ENCODE peak calls at places on chromosomes 12 and 14, in nine cellular contexts. One of them, this sample, is unnamed.

GRCh38 chr12:40226652-40227051 is 1.9 kb downstream of the LRRK2 start:
- DNase-seq in neuronal stem cell: no peak
- DNase-seq in upper lobe of left lung: no peak
- DNase-seq in stomach: no peak
- DNase-seq in HL-60: no peak
- DNase-seq in DND-41: no peak
- DNase-seq in effector memory CD4-positive, alpha-beta T cell: no peak
- DNase-seq in thoracic aorta: peak
- DNase-seq in mesendoderm: no peak
- DNase-seq in this sample: no peak

GRCh38 chr12:34402899-34403705 is 380.8 kb downstream of the ALG10 start:
- DNase-seq in upper lobe of left lung: peak
- DNase-seq in effector memory CD4-positive, alpha-beta T cell: no peak
- DNase-seq in thoracic aorta: no peak
- DNase-seq in HL-60: no peak
- DNase-seq in stomach: peak
- DNase-seq in DND-41: no peak
- DNase-seq in neuronal stem cell: no peak
- DNase-seq in mesendoderm: no peak
- DNase-seq in this sample: no peak

GRCh38 chr12:55619352-55620138 is 17.1 kb upstream of the OR10P1 start:
- DNase-seq in DND-41: peak
- DNase-seq in thoracic aorta: no peak
- DNase-seq in mesendoderm: peak
- DNase-seq in HL-60: peak
- DNase-seq in upper lobe of left lung: no peak
- DNase-seq in stomach: no peak
- DNase-seq in effector memory CD4-positive, alpha-beta T cell: no peak
- DNase-seq in neuronal stem cell: peak
- DNase-seq in this sample: peak

GRCh38 chr14:97077253-97077653 is 280.1 kb downstream of the VRK1 start:
- DNase-seq in thoracic aorta: no peak
- DNase-seq in effector memory CD4-positive, alpha-beta T cell: no peak
- DNase-seq in neuronal stem cell: no peak
- DNase-seq in stomach: peak
- DNase-seq in upper lobe of left lung: no peak
- DNase-seq in HL-60: peak
- DNase-seq in DND-41: peak
- DNase-seq in mesendoderm: no peak
- DNase-seq in this sample: no peak

GRCh38 chr12:123757555-123757954 is 4.5 kb upstream of the DNAH10 start:
- DNase-seq in HL-60: no peak
- DNase-seq in mesendoderm: no peak
- DNase-seq in stomach: no peak
- DNase-seq in effector memory CD4-positive, alpha-beta T cell: no peak
- DNase-seq in neuronal stem cell: no peak
- DNase-seq in thoracic aorta: peak
- DNase-seq in upper lobe of left lung: no peak
- DNase-seq in DND-41: no peak
- DNase-seq in this sample: no peak

GRCh38 chr12:17982556-17982955 is 107.4 kb downstream of the RERGL start:
- DNase-seq in upper lobe of left lung: no peak
- DNase-seq in DND-41: no peak
- DNase-seq in HL-60: no peak
- DNase-seq in thoracic aorta: no peak
- DNase-seq in effector memory CD4-positive, alpha-beta T cell: no peak
- DNase-seq in mesendoderm: no peak
- DNase-seq in neuronal stem cell: no peak
- DNase-seq in stomach: no peak
- DNase-seq in this sample: no peak

GRCh38 chr12:43969882-43970281 is 134.0 kb downstream of the TMEM117 start:
- DNase-seq in effector memory CD4-positive, alpha-beta T cell: no peak
- DNase-seq in thoracic aorta: no peak
- DNase-seq in DND-41: no peak
- DNase-seq in stomach: no peak
- DNase-seq in upper lobe of left lung: no peak
- DNase-seq in neuronal stem cell: no peak
- DNase-seq in HL-60: no peak
- DNase-seq in mesendoderm: no peak
- DNase-seq in this sample: no peak

GRCh38 chr14:65631040-65631439 is 218.5 kb downstream of the FUT8 start:
- DNase-seq in neuronal stem cell: no peak
- DNase-seq in mesendoderm: peak
- DNase-seq in DND-41: no peak
- DNase-seq in effector memory CD4-positive, alpha-beta T cell: no peak
- DNase-seq in HL-60: no peak
- DNase-seq in thoracic aorta: no peak
- DNase-seq in stomach: no peak
- DNase-seq in upper lobe of left lung: no peak
- DNase-seq in this sample: peak

GRCh38 chr12:122184522-122184921 is 1.6 kb downstream of the LRRC43 start:
- DNase-seq in stomach: no peak
- DNase-seq in neuronal stem cell: no peak
- DNase-seq in upper lobe of left lung: no peak
- DNase-seq in thoracic aorta: no peak
- DNase-seq in effector memory CD4-positive, alpha-beta T cell: no peak
- DNase-seq in HL-60: no peak
- DNase-seq in mesendoderm: no peak
- DNase-seq in DND-41: no peak
- DNase-seq in this sample: no peak

GRCh38 chr14:65574611-65575010 is 162.1 kb downstream of the FUT8 start:
- DNase-seq in DND-41: no peak
- DNase-seq in stomach: no peak
- DNase-seq in upper lobe of left lung: no peak
- DNase-seq in mesendoderm: no peak
- DNase-seq in HL-60: no peak
- DNase-seq in thoracic aorta: no peak
- DNase-seq in effector memory CD4-positive, alpha-beta T cell: no peak
- DNase-seq in neuronal stem cell: no peak
- DNase-seq in this sample: no peak

GRCh38 chr14:89365071-89365801 is 51.8 kb downstream of the FOXN3 start:
- DNase-seq in effector memory CD4-positive, alpha-beta T cell: no peak
- DNase-seq in mesendoderm: no peak
- DNase-seq in upper lobe of left lung: no peak
- DNase-seq in DND-41: peak
- DNase-seq in stomach: peak
- DNase-seq in neuronal stem cell: no peak
- DNase-seq in thoracic aorta: no peak
- DNase-seq in HL-60: peak
- DNase-seq in this sample: peak

GRCh38 chr14:88562831-88563686 is at the start of gene ZC3H14:
- DNase-seq in HL-60: peak
- DNase-seq in upper lobe of left lung: peak
- DNase-seq in neuronal stem cell: peak
- DNase-seq in thoracic aorta: no peak
- DNase-seq in mesendoderm: peak
- DNase-seq in effector memory CD4-positive, alpha-beta T cell: peak
- DNase-seq in DND-41: peak
- DNase-seq in stomach: peak
- DNase-seq in this sample: peak

GRCh38 chr14:49745191-49745590 is 22.8 kb upstream of the KLHDC2 start:
- DNase-seq in effector memory CD4-positive, alpha-beta T cell: no peak
- DNase-seq in upper lobe of left lung: no peak
- DNase-seq in DND-41: no peak
- DNase-seq in HL-60: no peak
- DNase-seq in neuronal stem cell: no peak
- DNase-seq in stomach: no peak
- DNase-seq in thoracic aorta: no peak
- DNase-seq in mesendoderm: no peak
- DNase-seq in this sample: no peak

GRCh38 chr12:5257763-5258475 is 174.0 kb upstream of the NTF3 start:
- DNase-seq in upper lobe of left lung: peak
- DNase-seq in stomach: no peak
- DNase-seq in HL-60: no peak
- DNase-seq in DND-41: no peak
- DNase-seq in thoracic aorta: no peak
- DNase-seq in mesendoderm: no peak
- DNase-seq in effector memory CD4-positive, alpha-beta T cell: no peak
- DNase-seq in neuronal stem cell: no peak
- DNase-seq in this sample: no peak

DNA sequence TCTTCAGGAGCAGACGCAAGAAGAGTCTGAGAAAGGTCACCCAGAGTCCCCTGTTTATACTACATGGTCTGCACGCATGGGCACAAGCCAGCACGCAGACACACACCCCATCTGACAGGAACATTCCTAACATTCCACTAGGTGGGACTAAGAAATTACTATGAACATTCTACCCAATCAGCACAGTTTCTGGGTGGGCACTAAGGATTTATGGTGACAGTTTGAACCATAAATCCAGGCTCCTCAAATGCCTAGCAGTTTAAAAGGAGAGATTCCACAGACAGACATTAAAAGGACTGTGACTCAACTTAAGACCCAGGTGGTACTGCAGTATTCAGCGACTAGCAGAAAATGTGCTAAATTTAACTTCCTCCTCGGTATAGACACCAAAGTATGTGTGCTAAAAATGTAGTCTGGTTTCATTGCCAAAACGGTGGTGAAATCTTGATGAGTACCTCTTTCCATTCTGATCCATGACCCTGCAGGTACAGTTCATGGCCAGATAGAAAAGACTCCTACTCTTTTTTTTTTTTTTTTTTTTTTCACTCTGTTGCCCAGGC is 16.2 kb downstream of the ABHD4 start:
- DNase-seq in neuronal stem cell: no peak
- DNase-seq in DND-41: no peak
- DNase-seq in HL-60: no peak
- DNase-seq in effector memory CD4-positive, alpha-beta T cell: no peak
- DNase-seq in thoracic aorta: no peak
- DNase-seq in stomach: no peak
- DNase-seq in upper lobe of left lung: no peak
- DNase-seq in mesendoderm: peak
- DNase-seq in this sample: no peak
- H3K27ac ChIP-seq in neuronal stem cell: no peak
- H3K27ac ChIP-seq in DND-41: no peak
- H3K27ac ChIP-seq in HL-60: no peak
- H3K27ac ChIP-seq in effector memory CD4-positive, alpha-beta T cell: no peak
- H3K27ac ChIP-seq in thoracic aorta: peak
- H3K27ac ChIP-seq in stomach: peak
- H3K27ac ChIP-seq in upper lobe of left lung: peak
- H3K27ac ChIP-seq in mesendoderm: peak
- H3K27ac ChIP-seq in this sample: no peak

DNA sequence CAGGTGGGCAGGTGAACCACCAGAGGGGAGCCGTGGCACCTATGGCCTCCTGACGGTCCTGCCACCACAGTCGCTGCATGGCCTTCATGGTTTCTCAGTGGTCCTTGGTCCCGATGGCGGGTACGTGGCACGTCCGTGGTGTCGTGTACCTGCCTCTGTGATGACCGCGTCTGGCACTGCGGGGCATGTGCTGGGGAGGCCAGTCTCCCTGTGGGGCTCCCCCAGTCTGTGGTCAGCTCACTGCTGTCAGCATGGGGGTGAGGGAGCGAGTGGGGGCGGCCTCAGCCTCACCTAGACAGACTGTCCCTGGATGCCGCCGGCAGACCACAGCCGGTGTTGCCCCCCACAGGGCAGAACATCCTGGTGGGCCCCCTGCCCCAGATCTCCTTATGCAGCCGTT is 267.2 kb downstream of the SEC23A start:
- DNase-seq in mesendoderm: no peak
- DNase-seq in thoracic aorta: no peak
- DNase-seq in HL-60: no peak
- DNase-seq in effector memory CD4-positive, alpha-beta T cell: no peak
- DNase-seq in DND-41: no peak
- DNase-seq in stomach: no peak
- DNase-seq in upper lobe of left lung: peak
- DNase-seq in neuronal stem cell: no peak
- DNase-seq in this sample: no peak
- H3K4me3 ChIP-seq in mesendoderm: no peak
- H3K4me3 ChIP-seq in thoracic aorta: no peak
- H3K4me3 ChIP-seq in HL-60: no peak
- H3K4me3 ChIP-seq in effector memory CD4-positive, alpha-beta T cell: no peak
- H3K4me3 ChIP-seq in DND-41: no peak
- H3K4me3 ChIP-seq in stomach: no peak
- H3K4me3 ChIP-seq in upper lobe of left lung: no peak
- H3K4me3 ChIP-seq in neuronal stem cell: no peak
- H3K4me3 ChIP-seq in this sample: no peak

GRCh38 chr14:103273847-103274615 is 60.0 kb upstream of the EIF5 start:
- DNase-seq in effector memory CD4-positive, alpha-beta T cell: no peak
- DNase-seq in stomach: no peak
- DNase-seq in mesendoderm: no peak
- DNase-seq in upper lobe of left lung: peak
- DNase-seq in neuronal stem cell: no peak
- DNase-seq in DND-41: no peak
- DNase-seq in HL-60: no peak
- DNase-seq in thoracic aorta: no peak
- DNase-seq in this sample: no peak
- H3K27ac ChIP-seq in effector memory CD4-positive, alpha-beta T cell: no peak
- H3K27ac ChIP-seq in stomach: no peak
- H3K27ac ChIP-seq in mesendoderm: no peak
- H3K27ac ChIP-seq in upper lobe of left lung: no peak
- H3K27ac ChIP-seq in neuronal stem cell: no peak
- H3K27ac ChIP-seq in DND-41: no peak
- H3K27ac ChIP-seq in HL-60: no peak
- H3K27ac ChIP-seq in thoracic aorta: no peak
- H3K27ac ChIP-seq in this sample: no peak

GRCh38 chr12:57134949-57135348 is 6.7 kb downstream of the LRP1 start:
- DNase-seq in mesendoderm: no peak
- DNase-seq in neuronal stem cell: no peak
- DNase-seq in upper lobe of left lung: no peak
- DNase-seq in effector memory CD4-positive, alpha-beta T cell: no peak
- DNase-seq in HL-60: no peak
- DNase-seq in stomach: no peak
- DNase-seq in DND-41: no peak
- DNase-seq in thoracic aorta: no peak
- DNase-seq in this sample: no peak

GRCh38 chr12:57135487-57135886 is 7.2 kb downstream of the LRP1 start:
- DNase-seq in DND-41: no peak
- DNase-seq in upper lobe of left lung: no peak
- DNase-seq in effector memory CD4-positive, alpha-beta T cell: no peak
- DNase-seq in neuronal stem cell: no peak
- DNase-seq in HL-60: no peak
- DNase-seq in stomach: no peak
- DNase-seq in mesendoderm: peak
- DNase-seq in thoracic aorta: no peak
- DNase-seq in this sample: no peak

GRCh38 chr12:57133916-57134315 is 5.6 kb downstream of the LRP1 start:
- DNase-seq in thoracic aorta: no peak
- DNase-seq in mesendoderm: no peak
- DNase-seq in effector memory CD4-positive, alpha-beta T cell: no peak
- DNase-seq in DND-41: no peak
- DNase-seq in HL-60: no peak
- DNase-seq in upper lobe of left lung: no peak
- DNase-seq in stomach: no peak
- DNase-seq in neuronal stem cell: no peak
- DNase-seq in this sample: no peak

GRCh38 chr12:57138526-57139272 is 8.7 kb downstream of the LRP1-AS start:
- DNase-seq in effector memory CD4-positive, alpha-beta T cell: no peak
- DNase-seq in neuronal stem cell: no peak
- DNase-seq in thoracic aorta: no peak
- DNase-seq in DND-41: no peak
- DNase-seq in mesendoderm: no peak
- DNase-seq in stomach: no peak
- DNase-seq in upper lobe of left lung: no peak
- DNase-seq in HL-60: no peak
- DNase-seq in this sample: no peak

DNA sequence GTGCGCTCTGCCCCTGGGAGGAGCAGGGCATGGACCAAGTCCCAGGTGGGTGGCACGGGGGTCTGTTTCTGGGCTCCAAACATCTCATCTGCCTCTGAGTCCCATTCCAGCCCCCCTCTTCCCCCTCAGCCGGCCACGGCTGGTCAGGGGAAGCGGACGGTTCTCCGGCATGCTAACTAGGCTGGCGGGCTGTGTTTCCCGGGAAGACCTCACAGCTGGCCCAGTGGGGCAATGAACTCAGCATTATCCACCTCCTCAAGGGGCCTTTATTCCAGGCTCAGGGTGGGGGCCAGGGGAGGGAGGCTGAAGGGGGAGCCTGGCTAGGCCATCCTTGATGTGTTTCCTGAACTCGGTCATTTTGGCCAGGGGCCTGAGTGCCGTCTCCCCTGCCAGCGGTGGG is 7.7 kb downstream of the LRP1 start:
- DNase-seq in upper lobe of left lung: peak
- DNase-seq in thoracic aorta: no peak
- DNase-seq in stomach: no peak
- DNase-seq in neuronal stem cell: no peak
- DNase-seq in DND-41: no peak
- DNase-seq in effector memory CD4-positive, alpha-beta T cell: no peak
- DNase-seq in HL-60: no peak
- DNase-seq in mesendoderm: no peak
- DNase-seq in this sample: no peak
- H3K4me3 ChIP-seq in upper lobe of left lung: no peak
- H3K4me3 ChIP-seq in thoracic aorta: peak
- H3K4me3 ChIP-seq in stomach: peak
- H3K4me3 ChIP-seq in neuronal stem cell: peak
- H3K4me3 ChIP-seq in DND-41: no peak
- H3K4me3 ChIP-seq in effector memory CD4-positive, alpha-beta T cell: no peak
- H3K4me3 ChIP-seq in HL-60: no peak
- H3K4me3 ChIP-seq in mesendoderm: no peak
- H3K4me3 ChIP-seq in this sample: no peak